ENCODE peak calls at places on chromosomes 11 and 22, in eight cellular contexts. One of them, this sample, is unnamed.

GRCh38 chr11:87840786-87841185 is 334.5 kb downstream of the RAB38 start:
- DNase-seq in GM12865: no peak
- DNase-seq in AG04449: no peak
- DNase-seq in heart left ventricle: no peak
- DNase-seq in fibroblast of pulmonary artery: no peak
- DNase-seq in AG04450: no peak
- DNase-seq in epithelial cell of esophagus: peak
- DNase-seq in astrocyte of the cerebellum: no peak
- DNase-seq in this sample: no peak

GRCh38 chr11:79179087-79179486 is 261.7 kb downstream of the TENM4 start:
- DNase-seq in GM12865: no peak
- DNase-seq in AG04449: no peak
- DNase-seq in heart left ventricle: no peak
- DNase-seq in fibroblast of pulmonary artery: no peak
- DNase-seq in AG04450: no peak
- DNase-seq in epithelial cell of esophagus: no peak
- DNase-seq in astrocyte of the cerebellum: no peak
- DNase-seq in this sample: no peak

GRCh38 chr11:122743949-122744876 is 88.7 kb downstream of the UBASH3B start:
- DNase-seq in GM12865: peak
- DNase-seq in AG04449: no peak
- DNase-seq in heart left ventricle: no peak
- DNase-seq in fibroblast of pulmonary artery: no peak
- DNase-seq in AG04450: no peak
- DNase-seq in epithelial cell of esophagus: no peak
- DNase-seq in astrocyte of the cerebellum: no peak
- DNase-seq in this sample: no peak

GRCh38 chr22:33389927-33390326 is 331.7 kb upstream of the SYN3 start:
- DNase-seq in GM12865: no peak
- DNase-seq in AG04449: peak
- DNase-seq in heart left ventricle: no peak
- DNase-seq in fibroblast of pulmonary artery: peak
- DNase-seq in AG04450: peak
- DNase-seq in epithelial cell of esophagus: no peak
- DNase-seq in astrocyte of the cerebellum: peak
- DNase-seq in this sample: no peak

GRCh38 chr11:122672892-122673291 is 17.4 kb downstream of the UBASH3B start:
- DNase-seq in GM12865: no peak
- DNase-seq in AG04449: no peak
- DNase-seq in heart left ventricle: peak
- DNase-seq in fibroblast of pulmonary artery: no peak
- DNase-seq in AG04450: no peak
- DNase-seq in epithelial cell of esophagus: no peak
- DNase-seq in astrocyte of the cerebellum: no peak
- DNase-seq in this sample: no peak

GRCh38 chr11:59174664-59175033 is 2.7 kb downstream of the DTX4 start:
- DNase-seq in GM12865: peak
- DNase-seq in AG04449: no peak
- DNase-seq in heart left ventricle: no peak
- DNase-seq in fibroblast of pulmonary artery: peak
- DNase-seq in AG04450: no peak
- DNase-seq in epithelial cell of esophagus: peak
- DNase-seq in astrocyte of the cerebellum: no peak
- DNase-seq in this sample: no peak

GRCh38 chr11:134640971-134641968 is 229.2 kb upstream of the B3GAT1 start:
- DNase-seq in GM12865: no peak
- DNase-seq in AG04449: no peak
- DNase-seq in heart left ventricle: no peak
- DNase-seq in fibroblast of pulmonary artery: no peak
- DNase-seq in AG04450: no peak
- DNase-seq in epithelial cell of esophagus: no peak
- DNase-seq in astrocyte of the cerebellum: no peak
- DNase-seq in this sample: no peak

GRCh38 chr22:25696763-25697710 is 45.0 kb upstream of the MYO18B start:
- DNase-seq in GM12865: no peak
- DNase-seq in AG04449: no peak
- DNase-seq in heart left ventricle: no peak
- DNase-seq in fibroblast of pulmonary artery: peak
- DNase-seq in AG04450: no peak
- DNase-seq in epithelial cell of esophagus: no peak
- DNase-seq in astrocyte of the cerebellum: peak
- DNase-seq in this sample: no peak

GRCh38 chr11:103315248-103315647 is 206.0 kb downstream of the DYNC2H1 start:
- DNase-seq in GM12865: no peak
- DNase-seq in AG04449: no peak
- DNase-seq in heart left ventricle: no peak
- DNase-seq in fibroblast of pulmonary artery: no peak
- DNase-seq in AG04450: no peak
- DNase-seq in epithelial cell of esophagus: no peak
- DNase-seq in astrocyte of the cerebellum: no peak
- DNase-seq in this sample: no peak

GRCh38 chr11:111737877-111738205 is 28.3 kb downstream of the PPP2R1B start:
- DNase-seq in GM12865: no peak
- DNase-seq in AG04449: no peak
- DNase-seq in heart left ventricle: no peak
- DNase-seq in fibroblast of pulmonary artery: peak
- DNase-seq in AG04450: no peak
- DNase-seq in epithelial cell of esophagus: no peak
- DNase-seq in astrocyte of the cerebellum: no peak
- DNase-seq in this sample: no peak

GRCh38 chr22:30640361-30640760 is 4.8 kb downstream of the SLC35E4 start:
- DNase-seq in GM12865: no peak
- DNase-seq in AG04449: no peak
- DNase-seq in heart left ventricle: no peak
- DNase-seq in fibroblast of pulmonary artery: no peak
- DNase-seq in AG04450: no peak
- DNase-seq in epithelial cell of esophagus: no peak
- DNase-seq in astrocyte of the cerebellum: no peak
- DNase-seq in this sample: no peak

GRCh38 chr11:35146074-35146521 is 7.1 kb downstream of the CD44 start:
- DNase-seq in GM12865: peak
- DNase-seq in AG04449: no peak
- DNase-seq in heart left ventricle: no peak
- DNase-seq in fibroblast of pulmonary artery: no peak
- DNase-seq in AG04450: no peak
- DNase-seq in epithelial cell of esophagus: peak
- DNase-seq in astrocyte of the cerebellum: no peak
- DNase-seq in this sample: no peak

GRCh38 chr11:120134106-120134930 is 3.6 kb downstream of the TRIM29 start:
- DNase-seq in GM12865: no peak
- DNase-seq in AG04449: no peak
- DNase-seq in heart left ventricle: no peak
- DNase-seq in fibroblast of pulmonary artery: no peak
- DNase-seq in AG04450: no peak
- DNase-seq in epithelial cell of esophagus: no peak
- DNase-seq in astrocyte of the cerebellum: no peak
- DNase-seq in this sample: no peak

GRCh38 chr11:126391970-126392637 is 36.6 kb downstream of the ST3GAL4 start:
- DNase-seq in GM12865: peak
- DNase-seq in AG04449: no peak
- DNase-seq in heart left ventricle: no peak
- DNase-seq in fibroblast of pulmonary artery: peak
- DNase-seq in AG04450: no peak
- DNase-seq in epithelial cell of esophagus: peak
- DNase-seq in astrocyte of the cerebellum: no peak
- DNase-seq in this sample: no peak
- TF ChIP-seq CTCF in GM12865: peak
- TF ChIP-seq CTCF in AG04449: no peak
- TF ChIP-seq CTCF in heart left ventricle: no peak
- TF ChIP-seq CTCF in fibroblast of pulmonary artery: peak
- TF ChIP-seq CTCF in AG04450: peak
- TF ChIP-seq CTCF in epithelial cell of esophagus: no peak
- TF ChIP-seq CTCF in astrocyte of the cerebellum: peak
- TF ChIP-seq CTCF in this sample: no peak

GRCh38 chr11:13183094-13183825 is 94.3 kb upstream of the BMAL1 start:
- DNase-seq in GM12865: peak
- DNase-seq in AG04449: peak
- DNase-seq in heart left ventricle: no peak
- DNase-seq in fibroblast of pulmonary artery: peak
- DNase-seq in AG04450: no peak
- DNase-seq in epithelial cell of esophagus: peak
- DNase-seq in astrocyte of the cerebellum: peak
- DNase-seq in this sample: no peak
- H3K4me3 ChIP-seq in GM12865: no peak
- H3K4me3 ChIP-seq in AG04449: peak
- H3K4me3 ChIP-seq in heart left ventricle: peak
- H3K4me3 ChIP-seq in fibroblast of pulmonary artery: peak
- H3K4me3 ChIP-seq in AG04450: peak
- H3K4me3 ChIP-seq in epithelial cell of esophagus: peak
- H3K4me3 ChIP-seq in astrocyte of the cerebellum: peak
- H3K4me3 ChIP-seq in this sample: no peak

DNA sequence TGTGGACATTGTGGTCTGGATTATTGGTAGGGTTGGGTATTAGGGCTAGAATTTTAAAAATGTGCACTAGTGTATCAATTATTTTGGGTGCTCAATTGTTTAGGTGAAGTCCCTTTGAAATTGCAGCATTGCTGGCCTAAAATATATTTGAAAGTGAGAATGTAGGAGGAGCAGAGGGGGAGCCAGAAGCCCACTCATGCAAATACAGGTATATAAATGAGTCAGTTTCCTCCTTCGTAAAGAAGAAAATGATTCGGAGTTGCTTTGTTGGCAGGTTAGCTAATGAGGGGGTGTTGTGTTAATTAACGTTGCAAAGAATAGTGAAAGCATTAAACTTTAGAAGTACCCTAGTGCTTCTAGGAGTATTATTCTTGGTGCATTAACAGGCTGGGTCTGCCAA is 522.7 kb downstream of the NTM start:
- DNase-seq in GM12865: peak
- DNase-seq in AG04449: no peak
- DNase-seq in heart left ventricle: no peak
- DNase-seq in fibroblast of pulmonary artery: no peak
- DNase-seq in AG04450: no peak
- DNase-seq in epithelial cell of esophagus: no peak
- DNase-seq in astrocyte of the cerebellum: no peak
- DNase-seq in this sample: no peak
- TF ChIP-seq CTCF in GM12865: no peak
- TF ChIP-seq CTCF in AG04449: no peak
- TF ChIP-seq CTCF in heart left ventricle: no peak
- TF ChIP-seq CTCF in fibroblast of pulmonary artery: no peak
- TF ChIP-seq CTCF in AG04450: no peak
- TF ChIP-seq CTCF in epithelial cell of esophagus: no peak
- TF ChIP-seq CTCF in astrocyte of the cerebellum: no peak
- TF ChIP-seq CTCF in this sample: no peak

DNA sequence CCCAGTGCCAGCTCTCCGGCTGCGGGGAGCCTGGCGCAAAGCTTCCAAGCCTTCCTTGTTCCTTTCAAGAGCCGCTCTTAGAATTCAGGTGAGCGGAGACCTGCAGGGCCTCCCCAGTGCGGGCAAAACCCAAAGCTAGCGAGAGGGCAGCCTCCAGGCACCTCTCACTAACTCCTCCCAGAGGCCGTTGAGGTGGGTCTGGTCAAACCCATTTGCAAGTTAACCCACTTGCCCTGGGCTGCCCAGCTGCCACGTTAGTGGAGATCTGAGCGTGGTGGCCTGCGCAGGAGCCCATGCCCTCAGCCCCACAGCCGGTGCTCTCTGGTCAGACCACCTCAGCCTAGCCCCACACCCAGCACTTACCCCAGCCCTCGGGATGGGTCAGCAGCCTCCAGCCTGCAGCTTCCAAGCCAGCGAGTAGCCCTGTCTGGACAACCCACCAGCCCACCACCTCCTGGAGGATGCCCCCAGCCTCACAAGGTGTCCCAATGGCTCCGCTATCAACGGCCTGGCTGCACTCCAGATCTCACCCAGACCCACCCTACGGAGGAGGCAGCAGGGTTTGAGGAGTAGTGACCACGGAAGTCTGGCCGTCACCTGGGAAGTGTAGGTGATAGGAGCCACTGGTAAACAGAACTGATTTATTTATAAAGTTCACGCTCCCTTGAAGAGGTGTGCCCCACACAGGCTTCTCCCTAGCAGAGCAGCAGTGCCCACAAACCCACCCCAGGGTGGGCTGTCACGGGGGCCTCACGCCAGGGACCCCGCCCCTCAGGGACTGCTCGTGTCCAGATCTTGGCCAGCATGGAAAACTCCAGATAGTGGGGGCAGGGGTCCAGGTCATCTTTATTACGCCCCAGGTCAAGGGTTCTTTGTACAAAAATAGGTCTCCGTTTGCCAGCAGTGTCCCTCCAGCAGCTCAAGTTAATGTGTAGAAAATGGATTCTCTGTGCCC is 2.2 kb downstream of the ASCL2 start:
- DNase-seq in GM12865: no peak
- DNase-seq in AG04449: no peak
- DNase-seq in heart left ventricle: no peak
- DNase-seq in fibroblast of pulmonary artery: no peak
- DNase-seq in AG04450: no peak
- DNase-seq in epithelial cell of esophagus: no peak
- DNase-seq in astrocyte of the cerebellum: no peak
- DNase-seq in this sample: no peak
- H3K4me3 ChIP-seq in GM12865: no peak
- H3K4me3 ChIP-seq in AG04449: no peak
- H3K4me3 ChIP-seq in heart left ventricle: peak
- H3K4me3 ChIP-seq in fibroblast of pulmonary artery: no peak
- H3K4me3 ChIP-seq in AG04450: no peak
- H3K4me3 ChIP-seq in epithelial cell of esophagus: peak
- H3K4me3 ChIP-seq in astrocyte of the cerebellum: no peak
- H3K4me3 ChIP-seq in this sample: no peak

GRCh38 chr11:86681039-86681745 is 8.8 kb upstream of the ME3 start:
- DNase-seq in GM12865: no peak
- DNase-seq in AG04449: no peak
- DNase-seq in heart left ventricle: no peak
- DNase-seq in fibroblast of pulmonary artery: no peak
- DNase-seq in AG04450: no peak
- DNase-seq in epithelial cell of esophagus: no peak
- DNase-seq in astrocyte of the cerebellum: no peak
- DNase-seq in this sample: no peak
- TF ChIP-seq CTCF in GM12865: no peak
- TF ChIP-seq CTCF in AG04449: no peak
- TF ChIP-seq CTCF in heart left ventricle: no peak
- TF ChIP-seq CTCF in fibroblast of pulmonary artery: no peak
- TF ChIP-seq CTCF in AG04450: no peak
- TF ChIP-seq CTCF in epithelial cell of esophagus: no peak
- TF ChIP-seq CTCF in astrocyte of the cerebellum: no peak
- TF ChIP-seq CTCF in this sample: no peak

GRCh38 chr11:118004543-118005223 is 18.5 kb downstream of the IL10RA start:
- DNase-seq in GM12865: no peak
- DNase-seq in AG04449: no peak
- DNase-seq in heart left ventricle: no peak
- DNase-seq in fibroblast of pulmonary artery: no peak
- DNase-seq in AG04450: no peak
- DNase-seq in epithelial cell of esophagus: no peak
- DNase-seq in astrocyte of the cerebellum: no peak
- DNase-seq in this sample: no peak
- H3K4me3 ChIP-seq in GM12865: no peak
- H3K4me3 ChIP-seq in AG04449: no peak
- H3K4me3 ChIP-seq in heart left ventricle: no peak
- H3K4me3 ChIP-seq in fibroblast of pulmonary artery: no peak
- H3K4me3 ChIP-seq in AG04450: no peak
- H3K4me3 ChIP-seq in epithelial cell of esophagus: no peak
- H3K4me3 ChIP-seq in astrocyte of the cerebellum: no peak
- H3K4me3 ChIP-seq in this sample: no peak